ENCODE peak calls at places on chromosomes 3 and 15, in five cellular contexts. X is adipocyte, H is HCT116, R is colonic mucosa, L is hepatocyte. A is an unnamed sample. For H3K27me3 and H3K4me1, the result is how much of the 10 kb centered on the place peaks cover.

GRCh38 chr3:124491098-124491497 is 239.2 kb upstream of the UMPS start:
- DNase-seq in L (no peak), X (no peak), H (no peak), R (peak), A (no peak)

GRCh38 chr3:141514382-141514781 is 27.6 kb downstream of the RASA2 start:
- DNase-seq in X (no peak), R (no peak), H (no peak), L (no peak), A (no peak)

GRCh38 chr3:113354307-113354706 is 87.0 kb downstream of the CFAP44 start:
- DNase-seq in H (peak), R (no peak), L (no peak), X (no peak), A (no peak)

GRCh38 chr3:147930417-147930816 is 521.3 kb downstream of the ZIC1 start:
- DNase-seq in X (peak), R (no peak), L (no peak), H (no peak), A (peak)

GRCh38 chr15:33293619-33294309 is 17.0 kb upstream of the RYR3 start:
- DNase-seq in L (no peak), H (no peak), X (no peak), R (no peak), A (no peak)

GRCh38 chr3:178439504-178439903 is 96.7 kb upstream of the KCNMB2 start:
- DNase-seq in H (no peak), X (peak), R (no peak), L (peak), A (no peak)

GRCh38 chr15:92902723-92903587 is 2.8 kb downstream of the CHD2 start:
- DNase-seq in L (no peak), H (no peak), R (no peak), X (no peak), A (no peak)

GRCh38 chr15:78018968-78019644 is 58.4 kb downstream of the TBC1D2B start:
- DNase-seq in H (no peak), R (no peak), X (no peak), L (no peak), A (no peak)

GRCh38 chr3:42051384-42052131 is 39.6 kb upstream of the TRAK1 start:
- DNase-seq in X (no peak), R (no peak), H (no peak), L (peak), A (no peak)

GRCh38 chr3:13698498-13698897 is 149.6 kb downstream of the FBLN2 start:
- DNase-seq in R (no peak), H (no peak), L (no peak), X (no peak), A (no peak)
- H3K27me3 ChIP-seq in R (under half), H (under half), L (under half), X (under half), A (under half)

DNA sequence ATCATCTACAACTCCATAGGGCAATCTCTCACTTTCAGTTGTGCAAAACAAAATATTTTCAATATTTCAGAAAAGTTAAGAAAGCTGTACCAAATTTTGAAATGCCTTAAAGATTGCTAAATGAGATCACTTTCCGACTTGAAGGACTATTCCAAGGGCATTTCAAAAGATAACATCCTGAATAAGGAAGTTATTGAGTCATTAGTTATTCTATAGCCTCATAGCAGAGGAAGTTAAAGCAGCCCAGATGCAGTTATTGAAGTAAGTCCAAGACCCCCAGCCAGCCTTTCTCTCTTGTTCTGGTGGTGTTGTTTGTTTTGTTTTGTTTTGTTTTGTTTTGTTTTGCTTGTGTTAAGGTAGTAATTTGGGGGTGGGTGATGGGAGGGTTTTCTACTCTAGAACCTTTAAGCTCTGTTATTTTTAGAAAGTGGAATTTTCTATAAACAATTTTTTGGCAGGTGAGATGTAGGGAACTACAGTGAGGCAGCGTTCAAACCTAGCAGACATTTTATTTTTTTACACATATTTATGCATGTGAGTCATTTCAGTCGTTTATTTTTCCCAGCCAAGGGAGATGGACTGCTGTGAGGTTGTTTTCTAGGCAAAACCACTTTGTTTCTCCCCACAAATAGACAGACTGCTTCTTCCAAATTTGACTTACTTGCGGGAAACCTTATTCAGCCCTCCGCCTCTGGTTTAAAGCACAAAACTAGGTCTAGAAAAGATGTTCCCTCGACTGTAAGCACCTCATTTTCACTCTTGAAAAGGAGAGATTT is 216.3 kb upstream of the ARPP21 start:
- DNase-seq in R (no peak), H (no peak), X (peak), L (no peak), A (no peak)
- H3K4me3 ChIP-seq in R (no peak), H (no peak), X (no peak), L (no peak), A (no peak)

GRCh38 chr3:14452676-14453367 is 50.4 kb downstream of the SLC6A6 start:
- DNase-seq in H (peak), R (peak), X (peak), L (peak), A (peak)

GRCh38 chr3:14448756-14449728 is 46.6 kb downstream of the SLC6A6 start:
- DNase-seq in X (no peak), H (no peak), L (no peak), R (no peak), A (no peak)

GRCh38 chr3:14451844-14452533 is 49.6 kb downstream of the SLC6A6 start:
- DNase-seq in X (peak), L (peak), R (peak), H (no peak), A (peak)

GRCh38 chr3:14450506-14450905 is 48.1 kb downstream of the SLC6A6 start:
- DNase-seq in X (no peak), R (no peak), H (no peak), L (no peak), A (no peak)

GRCh38 chr3:14450922-14451606 is 48.7 kb downstream of the SLC6A6 start:
- DNase-seq in L (no peak), R (no peak), X (no peak), H (no peak), A (no peak)
- H3K4me1 ChIP-seq in L (under half), R (under half), X (under half), H (under half), A (under half)

GRCh38 chr3:165193392-165194268 is 2.6 kb downstream of the SLITRK3 start:
- DNase-seq in L (no peak), X (peak), H (no peak), R (no peak), A (no peak)

GRCh38 chr3:165192610-165193192 is 3.5 kb downstream of the SLITRK3 start:
- DNase-seq in X (no peak), R (no peak), H (no peak), L (no peak), A (no peak)

GRCh38 chr3:165195628-165196576 is at the start of gene SLITRK3:
- DNase-seq in L (peak), X (no peak), R (no peak), H (no peak), A (no peak)

GRCh38 chr3:165195226-165195625 is 958 bp downstream of the SLITRK3 start:
- DNase-seq in X (no peak), R (no peak), L (no peak), H (no peak), A (no peak)

GRCh38 chr3:165194477-165195135 is 1.6 kb downstream of the SLITRK3 start:
- DNase-seq in R (no peak), H (no peak), X (no peak), L (no peak), A (no peak)
- H3K27me3 ChIP-seq in R (under half), H (under half), X (half or more), L (half or more), A (under half)

GRCh38 chr15:43775411-43775965 is 1.3 kb downstream of the ELL3 start:
- DNase-seq in R (peak), L (peak), H (peak), X (peak), A (peak)
- H3K4me3 ChIP-seq in R (peak), L (no peak), H (peak), X (no peak), A (no peak)

DNA sequence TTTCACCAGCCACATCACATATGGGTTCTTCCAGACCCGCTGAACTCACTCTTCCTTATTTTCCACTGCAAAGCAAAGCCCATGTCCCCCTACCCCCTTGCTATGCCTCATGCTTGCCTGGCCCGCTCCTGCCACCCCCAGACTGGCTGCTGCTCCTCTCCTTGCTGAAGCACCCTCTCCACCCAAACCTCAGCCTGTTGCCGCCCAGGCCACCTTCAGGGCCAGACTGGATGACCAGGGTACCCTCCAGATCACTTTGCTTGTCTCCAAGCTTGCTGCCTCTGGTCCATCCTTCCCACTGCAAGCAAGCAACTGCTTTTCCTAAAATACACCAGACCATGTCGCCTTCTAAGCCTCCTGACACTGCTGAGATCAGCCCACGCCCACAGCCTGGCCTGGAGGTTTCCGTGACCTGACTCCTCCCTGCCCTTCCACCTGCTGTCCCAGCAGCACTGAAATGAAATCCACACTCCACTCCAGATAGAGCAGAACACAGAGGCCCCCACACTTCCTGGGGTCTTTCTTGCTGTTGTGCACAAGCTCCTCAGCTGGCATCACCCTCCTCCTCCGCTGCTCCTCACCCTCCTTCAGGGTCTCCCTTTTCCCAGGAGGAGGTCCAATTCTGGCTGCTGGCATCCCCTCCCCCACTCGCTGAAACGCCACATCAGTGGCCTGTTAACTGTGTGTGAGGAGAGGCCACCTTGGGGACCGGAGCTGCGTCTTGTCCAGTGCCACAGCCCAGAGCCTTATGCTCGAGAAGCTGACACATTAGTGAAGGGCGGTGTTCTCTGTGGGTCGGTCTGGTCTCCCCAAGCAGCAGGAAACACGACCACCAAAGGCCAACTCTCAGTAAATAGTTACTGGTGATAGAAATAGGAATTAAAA is 99.1 kb downstream of the ADCY5 start:
- DNase-seq in R (no peak), X (no peak), H (no peak), L (no peak), A (no peak)
- H3K4me1 ChIP-seq in R (under half), X (under half), H (under half), L (under half), A (under half)

GRCh38 chr15:40251455-40252140 is 12.7 kb downstream of the PAK6 start:
- DNase-seq in X (no peak), R (no peak), L (no peak), H (no peak), A (no peak)
- H3K27me3 ChIP-seq in X (under half), R (under half), L (under half), H (under half), A (under half)

DNA sequence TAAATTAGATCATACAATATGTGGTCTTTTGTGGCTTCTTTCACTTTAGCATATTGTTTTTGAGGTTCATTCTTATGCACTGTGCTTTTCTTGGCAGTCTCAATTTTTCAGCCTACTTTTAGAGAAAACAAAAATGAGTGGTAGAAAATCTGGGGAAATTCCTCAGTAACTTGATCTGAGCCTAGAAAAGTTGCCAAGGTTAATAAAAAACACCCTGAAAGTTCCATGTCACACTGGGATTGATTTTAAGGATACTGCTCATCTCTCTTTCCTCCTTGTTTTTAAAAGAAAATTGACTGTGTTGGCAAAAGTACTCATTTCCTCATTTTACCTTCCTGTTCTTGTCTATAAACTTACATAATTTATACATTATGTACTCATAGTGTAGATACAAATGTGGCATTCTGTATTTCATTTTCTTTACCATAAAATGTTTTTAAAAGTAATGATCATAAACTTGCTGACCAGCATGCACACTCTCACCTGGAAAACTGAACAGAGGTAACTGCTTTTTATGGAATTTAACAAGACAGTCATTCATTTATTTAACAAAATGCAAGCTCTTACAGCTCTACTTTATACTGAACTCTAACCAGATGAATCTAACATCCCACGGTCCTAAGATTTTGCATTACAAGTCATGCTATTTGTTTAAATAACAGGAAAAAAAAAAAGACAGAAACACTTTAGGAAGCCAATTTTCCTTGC is 28.6 kb upstream of the SH3BP5 start:
- DNase-seq in X (peak), H (no peak), R (no peak), L (no peak), A (no peak)
- H3K4me3 ChIP-seq in X (peak), H (no peak), R (no peak), L (no peak), A (no peak)

GRCh38 chr3:171846594-171846993 is 3.4 kb downstream of the TMEM212 start:
- DNase-seq in H (no peak), L (no peak), R (no peak), X (no peak), A (no peak)
- H3K4me1 ChIP-seq in H (under half), L (under half), R (under half), X (under half), A (under half)